ENCODE peak calls at places on chromosomes 4 and X, in nine cellular contexts. One of them, this sample, is unnamed.

GRCh38 chr4:168540086-168540864 is 43.4 kb downstream of the PALLD start:
- DNase-seq in epithelial cell of esophagus: peak; percentile 23
- DNase-seq in AG04449: peak; percentile 82
- DNase-seq in stomach: no peak
- DNase-seq in ovary: no peak
- DNase-seq in fibroblast of the aortic adventitia: peak; percentile 41
- DNase-seq in tibial nerve: no peak
- DNase-seq in PC-3: no peak
- DNase-seq in mammary epithelial cell: no peak
- DNase-seq in this sample: no peak

GRCh38 chrX:109384569-109385174 is 97.2 kb downstream of the GUCY2F start:
- DNase-seq in tibial nerve: no peak
- DNase-seq in ovary: peak; percentile 19
- DNase-seq in PC-3: peak; percentile 40
- DNase-seq in stomach: no peak
- DNase-seq in epithelial cell of esophagus: peak; percentile 43
- DNase-seq in fibroblast of the aortic adventitia: peak; percentile 54
- DNase-seq in mammary epithelial cell: no peak
- DNase-seq in AG04449: no peak
- DNase-seq in this sample: no peak

GRCh38 chrX:107724653-107725052 is 50.9 kb downstream of the TSC22D3 start:
- DNase-seq in stomach: no peak
- DNase-seq in mammary epithelial cell: no peak
- DNase-seq in PC-3: no peak
- DNase-seq in AG04449: no peak
- DNase-seq in fibroblast of the aortic adventitia: no peak
- DNase-seq in ovary: no peak
- DNase-seq in tibial nerve: no peak
- DNase-seq in epithelial cell of esophagus: no peak
- DNase-seq in this sample: no peak

GRCh38 chr4:93646225-93646930 is 182.2 kb upstream of the ATOH1 start:
- DNase-seq in fibroblast of the aortic adventitia: no peak
- DNase-seq in PC-3: peak; percentile 65
- DNase-seq in epithelial cell of esophagus: peak; percentile 74
- DNase-seq in tibial nerve: no peak
- DNase-seq in mammary epithelial cell: peak; percentile 7
- DNase-seq in ovary: no peak
- DNase-seq in stomach: no peak
- DNase-seq in AG04449: no peak
- DNase-seq in this sample: no peak

GRCh38 chrX:10676239-10676971 is 56.0 kb upstream of the MID1 start:
- DNase-seq in tibial nerve: no peak
- DNase-seq in epithelial cell of esophagus: no peak
- DNase-seq in PC-3: no peak
- DNase-seq in fibroblast of the aortic adventitia: no peak
- DNase-seq in stomach: no peak
- DNase-seq in mammary epithelial cell: no peak
- DNase-seq in ovary: no peak
- DNase-seq in AG04449: no peak
- DNase-seq in this sample: no peak

GRCh38 chr4:176393306-176394013 is 73.7 kb downstream of the SPCS3 start:
- DNase-seq in PC-3: no peak
- DNase-seq in AG04449: no peak
- DNase-seq in fibroblast of the aortic adventitia: no peak
- DNase-seq in tibial nerve: no peak
- DNase-seq in mammary epithelial cell: no peak
- DNase-seq in stomach: no peak
- DNase-seq in epithelial cell of esophagus: no peak
- DNase-seq in ovary: no peak
- DNase-seq in this sample: no peak

GRCh38 chr4:2007804-2008670 is 737 bp downstream of the NELFA start:
- DNase-seq in stomach: no peak
- DNase-seq in fibroblast of the aortic adventitia: peak; percentile 14
- DNase-seq in PC-3: no peak
- DNase-seq in epithelial cell of esophagus: no peak
- DNase-seq in ovary: peak; percentile 46
- DNase-seq in mammary epithelial cell: no peak
- DNase-seq in tibial nerve: no peak
- DNase-seq in AG04449: no peak
- DNase-seq in this sample: no peak

GRCh38 chrX:42714981-42715688 is 62.8 kb downstream of the PPP1R2C start:
- DNase-seq in epithelial cell of esophagus: peak; percentile 66
- DNase-seq in PC-3: peak; percentile 40
- DNase-seq in fibroblast of the aortic adventitia: no peak
- DNase-seq in ovary: no peak
- DNase-seq in tibial nerve: no peak
- DNase-seq in mammary epithelial cell: peak; percentile 38
- DNase-seq in AG04449: no peak
- DNase-seq in stomach: peak; percentile 79
- DNase-seq in this sample: peak; percentile 60

GRCh38 chrX:111442791-111443190 is 30.8 kb upstream of the DCX start:
- DNase-seq in epithelial cell of esophagus: no peak
- DNase-seq in stomach: no peak
- DNase-seq in mammary epithelial cell: no peak
- DNase-seq in AG04449: no peak
- DNase-seq in fibroblast of the aortic adventitia: no peak
- DNase-seq in tibial nerve: no peak
- DNase-seq in ovary: no peak
- DNase-seq in PC-3: no peak
- DNase-seq in this sample: no peak

GRCh38 chr4:5146248-5146647 is 95.0 kb downstream of the STK32B start:
- DNase-seq in tibial nerve: no peak
- DNase-seq in PC-3: no peak
- DNase-seq in fibroblast of the aortic adventitia: no peak
- DNase-seq in AG04449: no peak
- DNase-seq in ovary: no peak
- DNase-seq in mammary epithelial cell: no peak
- DNase-seq in epithelial cell of esophagus: no peak
- DNase-seq in stomach: no peak
- DNase-seq in this sample: no peak

DNA sequence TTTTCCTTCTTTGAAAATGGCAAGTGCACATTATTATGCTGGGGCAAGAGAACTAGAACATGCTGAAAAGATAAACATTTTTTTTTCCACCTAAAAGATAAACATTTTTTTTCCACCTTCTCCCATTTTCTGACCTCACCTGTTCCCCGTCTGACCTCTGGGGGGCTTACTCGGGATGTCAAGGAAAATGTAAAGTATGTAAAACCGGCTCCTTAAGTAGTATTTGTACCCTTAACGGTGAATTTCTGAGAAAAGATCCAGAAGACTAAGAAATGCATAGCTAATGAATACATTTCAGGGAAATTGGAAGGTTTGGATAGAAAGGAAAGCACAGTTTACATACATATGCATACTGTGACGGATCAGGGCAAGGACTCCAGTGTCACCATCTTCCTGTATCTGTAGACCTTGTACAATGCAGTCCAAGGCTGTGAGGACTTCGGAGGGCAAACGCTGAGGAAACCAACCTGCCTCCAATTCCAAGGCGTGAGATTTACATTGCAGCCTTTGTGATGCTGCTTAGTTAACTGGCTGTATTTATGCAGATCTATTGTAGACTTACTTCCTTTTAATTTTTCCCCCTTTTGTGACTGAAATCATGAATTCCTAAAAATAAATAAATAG is 2185.9 kb upstream of the TENM3 start:
- DNase-seq in tibial nerve: no peak
- DNase-seq in mammary epithelial cell: no peak
- DNase-seq in PC-3: no peak
- DNase-seq in stomach: no peak
- DNase-seq in AG04449: no peak
- DNase-seq in fibroblast of the aortic adventitia: no peak
- DNase-seq in ovary: no peak
- DNase-seq in epithelial cell of esophagus: no peak
- DNase-seq in this sample: no peak
- H3K4me3 ChIP-seq in tibial nerve: no peak overlapping the region
- H3K4me3 ChIP-seq in mammary epithelial cell: no peak overlapping the region
- H3K4me3 ChIP-seq in PC-3: no peak overlapping the region
- H3K4me3 ChIP-seq in stomach: peak overlapping the region; percentile 48
- H3K4me3 ChIP-seq in AG04449: no peak overlapping the region
- H3K4me3 ChIP-seq in fibroblast of the aortic adventitia: no peak overlapping the region
- H3K4me3 ChIP-seq in ovary: no peak overlapping the region
- H3K4me3 ChIP-seq in epithelial cell of esophagus: no peak overlapping the region
- H3K4me3 ChIP-seq in this sample: peak overlapping the region; percentile 60

GRCh38 chrX:49292400-49293362 is 10.8 kb upstream of the GAGE10 start:
- DNase-seq in ovary: no peak
- DNase-seq in fibroblast of the aortic adventitia: no peak
- DNase-seq in tibial nerve: no peak
- DNase-seq in PC-3: no peak
- DNase-seq in epithelial cell of esophagus: no peak
- DNase-seq in AG04449: no peak
- DNase-seq in stomach: no peak
- DNase-seq in mammary epithelial cell: no peak
- DNase-seq in this sample: no peak
- H3K4me3 ChIP-seq in ovary: no peak overlapping the region
- H3K4me3 ChIP-seq in fibroblast of the aortic adventitia: no peak overlapping the region
- H3K4me3 ChIP-seq in tibial nerve: no peak overlapping the region
- H3K4me3 ChIP-seq in PC-3: no peak overlapping the region
- H3K4me3 ChIP-seq in epithelial cell of esophagus: no peak overlapping the region
- H3K4me3 ChIP-seq in AG04449: no peak overlapping the region
- H3K4me3 ChIP-seq in stomach: no peak overlapping the region
- H3K4me3 ChIP-seq in mammary epithelial cell: no peak overlapping the region
- H3K4me3 ChIP-seq in this sample: no peak overlapping the region

GRCh38 chr4:165385124-165385523 is 6.3 kb downstream of the CPE start:
- DNase-seq in stomach: no peak
- DNase-seq in ovary: no peak
- DNase-seq in fibroblast of the aortic adventitia: no peak
- DNase-seq in tibial nerve: no peak
- DNase-seq in AG04449: no peak
- DNase-seq in mammary epithelial cell: no peak
- DNase-seq in PC-3: no peak
- DNase-seq in epithelial cell of esophagus: no peak
- DNase-seq in this sample: no peak

GRCh38 chr4:165384608-165385007 is 5.8 kb downstream of the CPE start:
- DNase-seq in mammary epithelial cell: no peak
- DNase-seq in stomach: no peak
- DNase-seq in ovary: no peak
- DNase-seq in fibroblast of the aortic adventitia: peak; percentile 75
- DNase-seq in PC-3: no peak
- DNase-seq in epithelial cell of esophagus: peak; percentile 52
- DNase-seq in tibial nerve: no peak
- DNase-seq in AG04449: no peak
- DNase-seq in this sample: no peak

GRCh38 chr4:165384186-165384585 is 5.4 kb downstream of the CPE start:
- DNase-seq in ovary: no peak
- DNase-seq in mammary epithelial cell: no peak
- DNase-seq in PC-3: no peak
- DNase-seq in stomach: no peak
- DNase-seq in fibroblast of the aortic adventitia: no peak
- DNase-seq in AG04449: no peak
- DNase-seq in epithelial cell of esophagus: no peak
- DNase-seq in tibial nerve: no peak
- DNase-seq in this sample: no peak

GRCh38 chr4:165382640-165383039 is 3.8 kb downstream of the CPE start:
- DNase-seq in ovary: no peak
- DNase-seq in tibial nerve: no peak
- DNase-seq in PC-3: no peak
- DNase-seq in AG04449: no peak
- DNase-seq in epithelial cell of esophagus: no peak
- DNase-seq in mammary epithelial cell: no peak
- DNase-seq in fibroblast of the aortic adventitia: no peak
- DNase-seq in stomach: no peak
- DNase-seq in this sample: no peak

DNA sequence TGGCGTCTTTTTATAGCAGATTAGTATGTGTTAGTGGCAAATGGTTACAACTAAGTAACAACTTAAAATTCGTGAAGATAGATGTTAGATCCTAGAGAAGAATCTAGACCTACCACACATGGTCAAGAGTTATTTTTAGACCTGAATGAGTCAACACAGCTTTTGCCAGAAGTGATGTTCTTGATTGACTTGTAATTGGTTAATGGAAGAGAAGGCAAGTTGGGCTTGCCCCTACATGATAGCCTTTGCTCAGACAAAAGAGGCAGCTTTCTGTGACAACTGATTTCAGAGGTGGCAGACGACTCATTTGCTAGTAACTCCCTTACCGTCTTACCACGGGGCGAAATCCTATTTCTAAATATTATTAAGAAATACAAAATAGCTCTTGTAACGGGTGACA is 4.9 kb downstream of the CPE start:
- DNase-seq in fibroblast of the aortic adventitia: peak; percentile 68
- DNase-seq in mammary epithelial cell: peak; percentile 83
- DNase-seq in tibial nerve: no peak
- DNase-seq in ovary: no peak
- DNase-seq in stomach: no peak
- DNase-seq in PC-3: no peak
- DNase-seq in epithelial cell of esophagus: peak; percentile 91
- DNase-seq in AG04449: no peak
- DNase-seq in this sample: no peak
- H3K4me3 ChIP-seq in fibroblast of the aortic adventitia: no peak overlapping the region
- H3K4me3 ChIP-seq in mammary epithelial cell: no peak overlapping the region
- H3K4me3 ChIP-seq in tibial nerve: no peak overlapping the region
- H3K4me3 ChIP-seq in ovary: no peak overlapping the region
- H3K4me3 ChIP-seq in stomach: no peak overlapping the region
- H3K4me3 ChIP-seq in PC-3: no peak overlapping the region
- H3K4me3 ChIP-seq in epithelial cell of esophagus: no peak overlapping the region
- H3K4me3 ChIP-seq in AG04449: no peak overlapping the region
- H3K4me3 ChIP-seq in this sample: no peak overlapping the region

DNA sequence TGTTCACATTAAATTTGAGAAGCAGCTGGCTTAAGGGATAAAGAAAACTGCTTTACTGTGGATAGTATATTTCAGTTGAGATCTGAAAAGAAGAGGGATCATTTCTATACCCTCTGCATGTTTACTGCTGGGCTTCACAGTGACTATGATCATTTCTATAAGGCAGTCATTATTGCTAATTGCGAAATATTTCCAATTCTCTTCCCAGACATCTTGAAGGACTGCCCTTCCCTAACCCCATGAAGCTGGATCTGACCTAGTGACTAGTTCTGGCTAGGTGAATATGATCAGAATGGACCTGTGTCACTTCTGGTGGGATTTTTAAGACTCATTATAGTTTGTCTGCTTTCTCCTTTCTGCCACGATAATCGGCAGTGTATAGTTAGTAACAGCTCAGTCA is 506.5 kb upstream of the GALNT7 start:
- DNase-seq in tibial nerve: no peak
- DNase-seq in epithelial cell of esophagus: no peak
- DNase-seq in mammary epithelial cell: no peak
- DNase-seq in AG04449: no peak
- DNase-seq in ovary: no peak
- DNase-seq in fibroblast of the aortic adventitia: no peak
- DNase-seq in stomach: no peak
- DNase-seq in PC-3: no peak
- DNase-seq in this sample: no peak
- H3K4me3 ChIP-seq in tibial nerve: no peak overlapping the region
- H3K4me3 ChIP-seq in epithelial cell of esophagus: no peak overlapping the region
- H3K4me3 ChIP-seq in mammary epithelial cell: no peak overlapping the region
- H3K4me3 ChIP-seq in AG04449: no peak overlapping the region
- H3K4me3 ChIP-seq in ovary: no peak overlapping the region
- H3K4me3 ChIP-seq in fibroblast of the aortic adventitia: no peak overlapping the region
- H3K4me3 ChIP-seq in stomach: no peak overlapping the region
- H3K4me3 ChIP-seq in PC-3: no peak overlapping the region
- H3K4me3 ChIP-seq in this sample: no peak overlapping the region

This sample was measured in suprapubic skin.